ENCODE peak calls at places on chromosomes 5 and 9, in nine cellular contexts. D, L, W, I, G, F, X, J and C are unnamed samples. For H3K4me1, the result is how much of the 10 kb centered on the place peaks cover.

GRCh38 chr5:81579525-81579924 is 171.4 kb downstream of the SSBP2 start:
- DNase-seq in G (no peak), L (no peak), J (peak), W (no peak), F (no peak), X (no peak), D (peak), I (no peak), C (no peak)

GRCh38 chr5:168946363-168946762 is 354.6 kb downstream of the SLIT3 start:
- DNase-seq in J (peak), G (no peak), I (no peak), D (peak), W (no peak), L (no peak), X (no peak), F (peak), C (no peak)

GRCh38 chr5:116573617-116574431 is 799 bp downstream of the SEMA6A start:
- DNase-seq in D (peak), G (peak), X (peak), W (peak), J (no peak), L (peak), F (no peak), I (no peak), C (no peak)

GRCh38 chr9:14529629-14530028 is 163.6 kb downstream of the ZDHHC21 start:
- DNase-seq in I (no peak), X (no peak), W (no peak), J (no peak), F (no peak), L (no peak), G (no peak), D (no peak), C (no peak)

GRCh38 chr5:109083937-109084336 is 325.8 kb downstream of the PJA2 start:
- DNase-seq in G (no peak), L (no peak), X (no peak), F (no peak), D (no peak), W (no peak), J (no peak), I (no peak), C (no peak)

GRCh38 chr5:168881427-168882149 is 302.4 kb upstream of the PANK3 start:
- DNase-seq in J (peak), G (no peak), F (peak), L (no peak), W (no peak), X (no peak), D (peak), I (no peak), C (no peak)

GRCh38 chr5:11573140-11573800 is 331.0 kb downstream of the CTNND2 start:
- DNase-seq in I (no peak), X (no peak), J (no peak), F (no peak), W (no peak), D (no peak), L (no peak), G (no peak), C (no peak)

GRCh38 chr5:110104728-110105127 is 415.0 kb downstream of the MAN2A1 start:
- DNase-seq in F (no peak), D (no peak), G (no peak), J (no peak), W (no peak), X (no peak), L (no peak), I (no peak), C (no peak)

GRCh38 chr5:141155540-141156374 is 5.9 kb downstream of the PCDHB6 start:
- DNase-seq in F (peak), G (no peak), L (no peak), W (no peak), J (peak), D (peak), I (no peak), X (no peak), C (no peak)

GRCh38 chr9:91191443-91192378 is 170.0 kb downstream of the AUH start:
- DNase-seq in W (no peak), L (no peak), D (peak), J (no peak), I (no peak), G (no peak), X (no peak), F (no peak), C (no peak)

GRCh38 chr9:91190062-91190461 is 171.7 kb downstream of the AUH start:
- DNase-seq in D (no peak), W (no peak), I (no peak), F (no peak), G (no peak), L (no peak), J (no peak), X (no peak), C (no peak)

GRCh38 chr9:91192785-91193657 is 168.7 kb downstream of the AUH start:
- DNase-seq in I (peak), W (peak), X (peak), F (peak), J (peak), L (peak), G (peak), D (peak), C (peak)

GRCh38 chr9:91193658-91194391 is 167.9 kb downstream of the AUH start:
- DNase-seq in W (peak), G (peak), I (peak), D (peak), F (peak), L (peak), X (peak), J (peak), C (peak)

GRCh38 chr9:91192379-91192775 is 169.3 kb downstream of the AUH start:
- DNase-seq in G (no peak), L (no peak), X (no peak), I (no peak), F (no peak), D (peak), J (no peak), W (no peak), C (no peak)
- H3K4me1 ChIP-seq in G (under half), L (under half), X (under half), I (half or more), F (under half), D (under half), J (under half), W (under half), C (half or more)

GRCh38 chr9:95097279-95097678 is 220.2 kb downstream of the FANCC start:
- DNase-seq in G (peak), X (no peak), L (no peak), I (no peak), D (no peak), F (no peak), J (no peak), W (no peak), C (no peak)

GRCh38 chr9:95098391-95098921 is 219.1 kb downstream of the FANCC start:
- DNase-seq in D (peak), W (no peak), J (no peak), L (no peak), X (no peak), I (no peak), G (peak), F (no peak), C (no peak)

GRCh38 chr9:95096807-95097206 is 220.7 kb downstream of the FANCC start:
- DNase-seq in D (no peak), L (no peak), W (no peak), I (no peak), X (no peak), F (no peak), G (peak), J (no peak), C (no peak)

GRCh38 chr9:95095619-95096355 is 221.7 kb downstream of the FANCC start:
- DNase-seq in D (peak), L (no peak), G (peak), J (no peak), X (no peak), I (no peak), W (no peak), F (no peak), C (no peak)

DNA sequence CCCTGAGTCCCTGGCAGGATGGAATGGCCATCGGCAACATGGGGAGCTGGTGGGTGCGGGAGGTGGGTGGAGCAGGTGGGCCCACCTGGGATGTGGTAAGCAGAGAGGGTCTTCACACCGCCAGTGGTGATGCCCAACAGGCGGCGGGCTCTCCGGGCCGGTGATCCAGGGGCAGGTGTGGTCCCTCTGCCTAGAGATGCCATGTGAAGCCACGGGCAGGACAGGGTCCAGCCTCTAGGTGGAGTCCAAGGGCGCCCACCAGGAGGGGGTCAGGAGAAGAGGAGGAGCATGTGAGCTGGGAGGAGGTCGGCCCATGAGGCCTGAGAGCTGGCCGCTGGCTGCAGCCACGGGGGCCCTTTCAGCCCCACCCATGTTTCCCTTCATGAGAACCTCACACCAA is 221.1 kb downstream of the FANCC start:
- DNase-seq in D (no peak), L (no peak), X (no peak), I (no peak), W (no peak), G (peak), J (no peak), F (no peak), C (no peak)
- H3K4me1 ChIP-seq in D (half or more), L (under half), X (under half), I (under half), W (under half), G (under half), J (under half), F (under half), C (under half)

GRCh38 chr5:55905251-55905650 is 54.1 kb downstream of the IL31RA start:
- DNase-seq in W (no peak), F (no peak), G (no peak), D (no peak), L (no peak), X (no peak), I (no peak), J (no peak), C (no peak)

GRCh38 chr5:55900776-55901175 is 49.6 kb downstream of the IL31RA start:
- DNase-seq in W (no peak), X (no peak), D (no peak), G (no peak), L (no peak), F (no peak), J (no peak), I (no peak), C (no peak)

GRCh38 chr5:55902696-55903095 is 51.5 kb downstream of the IL31RA start:
- DNase-seq in W (no peak), G (no peak), D (no peak), L (no peak), X (no peak), I (no peak), J (no peak), F (no peak), C (no peak)

GRCh38 chr5:55903121-55903701 is 52.1 kb downstream of the IL31RA start:
- DNase-seq in F (no peak), I (no peak), D (no peak), L (no peak), G (no peak), W (peak), J (no peak), X (no peak), C (no peak)

GRCh38 chr5:55904152-55904551 is 53.0 kb downstream of the IL31RA start:
- DNase-seq in X (no peak), L (no peak), J (no peak), F (no peak), G (no peak), W (peak), I (no peak), D (no peak), C (no peak)
- H3K4me1 ChIP-seq in X (under half), L (under half), J (under half), F (under half), G (under half), W (under half), I (under half), D (under half), C (under half)

GRCh38 chr9:34321451-34321850 is 7.6 kb downstream of the KIF24 start:
- DNase-seq in I (no peak), L (no peak), G (no peak), W (no peak), J (peak), X (no peak), D (no peak), F (no peak), C (no peak)
- H3K4me1 ChIP-seq in I (under half), L (under half), G (under half), W (under half), J (under half), X (under half), D (under half), F (under half), C (under half)